ENCODE peak calls at places on chromosomes 13 and 19, in six cellular contexts. L is stimulated activated CD8-positive, alpha-beta memory T cell treated with anti-CD3 and anti-CD28 coated beads, Interleukin-15, amount 100 ng/mL, for 1 hour; J is GM10248; V is myocyte; A is SK-N-SH; H is HCT116. Z is an unnamed sample.

GRCh38 chr19:16216744-16217670 is 19.3 kb downstream of the AP1M1 start:
- DNase-seq in L (no peak), J (no peak), V (no peak), A (peak), H (no peak), Z (no peak)

GRCh38 chr13:112416647-112417046 is 40.5 kb downstream of the SPACA7 start:
- DNase-seq in L (no peak), J (no peak), V (no peak), A (no peak), H (no peak), Z (no peak)

GRCh38 chr19:58558066-58558622 is at the start of gene UBE2M:
- DNase-seq in L (no peak), J (no peak), V (no peak), A (no peak), H (no peak), Z (no peak)

GRCh38 chr19:6718741-6719539 is 1.5 kb downstream of the C3 start:
- DNase-seq in L (no peak), J (peak), V (no peak), A (peak), H (peak), Z (no peak)

GRCh38 chr19:46350029-46350757 is 3.3 kb downstream of the PPP5C start:
- DNase-seq in L (no peak), J (no peak), V (no peak), A (no peak), H (no peak), Z (no peak)

GRCh38 chr13:31896427-31896826 is 135.1 kb upstream of the FRY start:
- DNase-seq in L (no peak), J (peak), V (peak), A (no peak), H (no peak), Z (no peak)

GRCh38 chr13:111663505-111663904 is 343.1 kb downstream of the TEX29 start:
- DNase-seq in L (no peak), J (no peak), V (no peak), A (no peak), H (no peak), Z (no peak)

GRCh38 chr19:1715540-1715939 is 37.8 kb upstream of the ONECUT3 start:
- DNase-seq in L (no peak), J (no peak), V (no peak), A (peak), H (no peak), Z (no peak)

GRCh38 chr19:17103177-17103576 is 27.6 kb downstream of the MYO9B start:
- DNase-seq in L (no peak), J (no peak), V (peak), A (peak), H (peak), Z (no peak)

GRCh38 chr13:22169473-22169872 is 498.6 kb downstream of the FGF9 start:
- DNase-seq in L (no peak), J (no peak), V (no peak), A (no peak), H (no peak), Z (no peak)

GRCh38 chr13:102571075-102571474 is 25.7 kb upstream of the TPP2 start:
- DNase-seq in L (no peak), J (no peak), V (no peak), A (peak), H (no peak), Z (no peak)

GRCh38 chr19:1211494-1212234 is 6.1 kb downstream of the STK11 start:
- DNase-seq in L (no peak), J (no peak), V (no peak), A (no peak), H (no peak), Z (no peak)

GRCh38 chr13:45108716-45109706 is 11.3 kb upstream of the GTF2F2 start:
- DNase-seq in L (no peak), J (peak), V (peak), A (no peak), H (no peak), Z (no peak)

GRCh38 chr13:44191504-44192171 is 182.0 kb upstream of the SERP2 start:
- DNase-seq in L (no peak), J (no peak), V (peak), A (peak), H (peak), Z (no peak)

GRCh38 chr19:18846862-18847515 is 15.2 kb downstream of the UPF1 start:
- DNase-seq in L (peak), J (peak), V (peak), A (peak), H (no peak), Z (peak)

GRCh38 chr19:20840371-20840770 is 64.3 kb downstream of the ZNF66 start:
- DNase-seq in L (no peak), J (no peak), V (no peak), A (no peak), H (no peak), Z (no peak)

GRCh38 chr19:40533508-40533907 is 43.2 kb upstream of the SHKBP1 start:
- DNase-seq in L (no peak), J (no peak), V (no peak), A (no peak), H (no peak), Z (no peak)